ENCODE peak calls at places on chromosomes 12 and 14, in seven cellular contexts. C is GM12878, Y is HCT116, S is H1, J is SK-N-SH, H is HepG2, N is K562. A is an unnamed sample.

GRCh38 chr12:94649349-94650142 is 811 bp downstream of the TMCC3 start:
- DNase-seq in C (no peak), Y (no peak), S (no peak), J (peak), H (no peak), N (no peak), A (peak)

GRCh38 chr14:30005114-30005698 is 77.6 kb upstream of the PRKD1 start:
- DNase-seq in C (no peak), Y (no peak), S (no peak), J (peak), H (peak), N (peak), A (peak)

GRCh38 chr12:126963825-126964224 is 1303.1 kb upstream of the TMEM132C start:
- DNase-seq in C (no peak), Y (no peak), S (no peak), J (no peak), H (no peak), N (no peak), A (no peak)

GRCh38 chr12:916240-916639 is 33.3 kb downstream of the RAD52 start:
- DNase-seq in C (no peak), Y (no peak), S (no peak), J (no peak), H (no peak), N (no peak), A (no peak)

GRCh38 chr14:53613404-53614253 is 343.0 kb downstream of the BMP4 start:
- DNase-seq in C (peak), Y (peak), S (no peak), J (no peak), H (peak), N (no peak), A (no peak)

GRCh38 chr14:22780941-22781605 is 14.6 kb downstream of the OXA1L start:
- DNase-seq in C (no peak), Y (no peak), S (no peak), J (no peak), H (no peak), N (no peak), A (no peak)

GRCh38 chr14:64731141-64731581 is 26.9 kb downstream of the PLEKHG3 start:
- DNase-seq in C (no peak), Y (no peak), S (no peak), J (no peak), H (no peak), N (no peak), A (no peak)

GRCh38 chr12:52767020-52767379 is 10.1 kb downstream of the KRT76 start:
- DNase-seq in C (no peak), Y (no peak), S (no peak), J (no peak), H (no peak), N (no peak), A (no peak)

GRCh38 chr14:30888480-30889243 is 14.3 kb downstream of the COCH start:
- DNase-seq in C (no peak), Y (no peak), S (no peak), J (no peak), H (peak), N (no peak), A (no peak)

GRCh38 chr12:105954891-105955607 is 183.7 kb downstream of the NUAK1 start:
- DNase-seq in C (no peak), Y (no peak), S (no peak), J (no peak), H (no peak), N (peak), A (no peak)

GRCh38 chr12:67754933-67755697 is 106.6 kb downstream of the DYRK2 start:
- DNase-seq in C (no peak), Y (no peak), S (no peak), J (no peak), H (no peak), N (no peak), A (no peak)

GRCh38 chr12:131860472-131861260 is 32.5 kb downstream of the MMP17 start:
- DNase-seq in C (no peak), Y (peak), S (no peak), J (peak), H (peak), N (peak), A (peak)

GRCh38 chr12:91355150-91356006 is 172.8 kb upstream of the DCN start:
- DNase-seq in C (peak), Y (peak), S (peak), J (peak), H (peak), N (peak), A (peak)

GRCh38 chr14:69010632-69011031 is 31.5 kb upstream of the ACTN1 start:
- DNase-seq in C (no peak), Y (no peak), S (no peak), J (no peak), H (no peak), N (no peak), A (no peak)

GRCh38 chr12:94273272-94273671 is 124.9 kb downstream of the PLXNC1 start:
- DNase-seq in C (no peak), Y (no peak), S (no peak), J (no peak), H (no peak), N (no peak), A (no peak)

GRCh38 chr12:55823419-55823818 is 5.6 kb downstream of the ORMDL2 start:
- DNase-seq in C (no peak), Y (no peak), S (no peak), J (no peak), H (peak), N (no peak), A (no peak)

GRCh38 chr12:7018350-7019042 is at the start of gene LPCAT3:
- DNase-seq in C (peak), Y (peak), S (peak), J (peak), H (peak), N (peak), A (peak)

GRCh38 chr12:53063708-53064612 is 14.1 kb downstream of the TNS2 start:
- DNase-seq in C (no peak), Y (no peak), S (no peak), J (no peak), H (no peak), N (no peak), A (no peak)

GRCh38 chr12:21710944-21711343 is 53.3 kb upstream of the LDHB start:
- DNase-seq in C (no peak), Y (no peak), S (no peak), J (no peak), H (no peak), N (no peak), A (no peak)

GRCh38 chr12:117134059-117134458 is 34.8 kb upstream of the TESC start:
- DNase-seq in C (no peak), Y (no peak), S (no peak), J (no peak), H (no peak), N (no peak), A (no peak)

GRCh38 chr12:110743571-110744093 is 941 bp upstream of the PPP1CC start:
- DNase-seq in C (no peak), Y (no peak), S (no peak), J (peak), H (no peak), N (no peak), A (peak)

GRCh38 chr12:102050660-102051430 is 10.9 kb downstream of the WASHC3 start:
- DNase-seq in C (no peak), Y (no peak), S (no peak), J (no peak), H (no peak), N (no peak), A (no peak)

GRCh38 chr12:52155048-52155868 is 36.6 kb downstream of the KRT80 start:
- DNase-seq in C (no peak), Y (no peak), S (no peak), J (no peak), H (no peak), N (no peak), A (no peak)

GRCh38 chr12:3329361-3329760 is 161.6 kb upstream of the PRMT8 start:
- DNase-seq in C (no peak), Y (no peak), S (no peak), J (no peak), H (no peak), N (no peak), A (no peak)

GRCh38 chr12:116544656-116545055 is 14.5 kb upstream of the MAP1LC3B2 start:
- DNase-seq in C (no peak), Y (no peak), S (no peak), J (no peak), H (no peak), N (no peak), A (no peak)

GRCh38 chr14:78985668-78986073 is 815.5 kb downstream of the NRXN3 start:
- DNase-seq in C (no peak), Y (no peak), S (peak), J (peak), H (no peak), N (no peak), A (no peak)

GRCh38 chr12:56983386-56983785 is 23.0 kb downstream of the ZBTB39 start:
- DNase-seq in C (no peak), Y (no peak), S (no peak), J (no peak), H (no peak), N (peak), A (no peak)

GRCh38 chr14:65496178-65496993 is 83.9 kb downstream of the FUT8 start:
- DNase-seq in C (no peak), Y (no peak), S (no peak), J (no peak), H (no peak), N (no peak), A (no peak)

GRCh38 chr14:68693926-68694325 is 98.9 kb downstream of the ZFP36L1 start:
- DNase-seq in C (no peak), Y (no peak), S (no peak), J (no peak), H (no peak), N (no peak), A (no peak)

GRCh38 chr12:114636723-114637480 is 47.1 kb downstream of the TBX3 start:
- DNase-seq in C (no peak), Y (no peak), S (no peak), J (peak), H (no peak), N (no peak), A (peak)

GRCh38 chr14:61466249-61466904 is 145.0 kb downstream of the PRKCH start:
- DNase-seq in C (no peak), Y (no peak), S (peak), J (no peak), H (peak), N (no peak), A (no peak)

GRCh38 chr14:53851394-53852056 is 105.1 kb downstream of the BMP4 start:
- DNase-seq in C (no peak), Y (no peak), S (no peak), J (no peak), H (peak), N (no peak), A (peak)

GRCh38 chr14:31943861-31944255 is 133.2 kb upstream of the ARHGAP5 start:
- DNase-seq in C (no peak), Y (no peak), S (no peak), J (no peak), H (no peak), N (no peak), A (no peak)

GRCh38 chr12:89183985-89184435 is 168.3 kb downstream of the DUSP6 start:
- DNase-seq in C (no peak), Y (no peak), S (no peak), J (no peak), H (no peak), N (no peak), A (no peak)

GRCh38 chr14:64953661-64954060 is 11.1 kb upstream of the GPX2 start:
- DNase-seq in C (no peak), Y (no peak), S (no peak), J (peak), H (no peak), N (no peak), A (no peak)

GRCh38 chr12:58804749-58805148 is 115.6 kb downstream of the LRIG3 start:
- DNase-seq in C (no peak), Y (peak), S (no peak), J (peak), H (peak), N (peak), A (peak)

GRCh38 chr14:97025722-97026121 is 228.5 kb downstream of the VRK1 start:
- DNase-seq in C (no peak), Y (no peak), S (peak), J (no peak), H (no peak), N (no peak), A (no peak)

GRCh38 chr14:104756477-104757237 is 3.7 kb downstream of the SIVA1 start:
- DNase-seq in C (no peak), Y (no peak), S (no peak), J (no peak), H (no peak), N (no peak), A (no peak)
- TF ChIP-seq JUND in C (no peak), Y (no peak), S (no peak), J (no peak), H (no peak), N (no peak), A (no peak)

GRCh38 chr14:50768220-50768619 is 62.7 kb downstream of the NIN start:
- DNase-seq in C (no peak), Y (no peak), S (no peak), J (peak), H (no peak), N (no peak), A (no peak)

GRCh38 chr14:50763386-50764007 is 67.5 kb downstream of the NIN start:
- DNase-seq in C (no peak), Y (no peak), S (no peak), J (no peak), H (no peak), N (no peak), A (peak)

GRCh38 chr14:50762931-50763300 is 68.0 kb downstream of the NIN start:
- DNase-seq in C (no peak), Y (no peak), S (no peak), J (no peak), H (no peak), N (no peak), A (no peak)

GRCh38 chr14:50768693-50769092 is 62.3 kb downstream of the NIN start:
- DNase-seq in C (no peak), Y (no peak), S (no peak), J (no peak), H (no peak), N (no peak), A (no peak)

GRCh38 chr14:50766338-50766886 is 64.5 kb downstream of the NIN start:
- DNase-seq in C (no peak), Y (no peak), S (no peak), J (no peak), H (no peak), N (no peak), A (peak)
- TF ChIP-seq JUND in C (no peak), Y (no peak), S (no peak), J (no peak), H (no peak), N (no peak), A (no peak)

DNA sequence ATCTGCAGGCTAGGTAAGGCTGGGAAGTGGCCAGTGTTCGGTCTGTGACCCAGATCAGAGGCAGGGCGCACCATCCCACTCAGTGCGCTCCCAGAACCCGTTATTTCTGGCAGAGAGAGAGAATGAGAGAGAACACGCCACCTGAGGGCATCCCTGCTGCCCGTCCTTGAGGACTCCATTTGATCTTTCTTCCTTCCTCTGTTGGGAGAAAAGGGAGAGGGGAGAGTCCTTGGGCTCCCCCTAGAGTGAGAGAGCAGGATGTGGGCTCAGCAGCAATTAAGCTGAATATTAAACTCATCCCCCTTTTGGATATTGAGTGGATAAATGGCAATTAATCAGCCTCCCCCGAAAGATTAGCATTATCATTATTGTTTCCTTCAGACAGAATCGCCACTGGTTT is 70.6 kb downstream of the IFT43 start:
- DNase-seq in C (no peak), Y (no peak), S (no peak), J (no peak), H (no peak), N (peak), A (peak)
- TF ChIP-seq JUND in C (no peak), Y (no peak), S (no peak), J (no peak), H (no peak), N (no peak), A (no peak)

DNA sequence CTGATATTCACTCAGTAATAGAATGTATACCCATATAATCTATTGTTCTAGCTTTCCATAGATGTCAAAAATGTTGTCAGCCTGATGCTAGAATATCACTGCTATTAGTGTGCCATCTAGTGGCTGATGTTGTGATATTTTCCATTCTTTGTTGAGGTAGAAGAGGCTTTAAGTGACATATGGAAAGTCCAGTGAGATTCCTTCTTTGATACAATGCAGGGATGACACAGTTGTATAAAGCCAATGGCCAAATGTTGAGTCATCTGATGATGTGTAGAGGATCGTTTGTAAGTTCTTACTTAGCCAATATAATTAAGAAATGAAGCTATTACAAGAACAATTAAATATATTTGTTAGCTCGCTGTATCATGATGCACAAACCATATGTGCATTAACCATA is 58.1 kb upstream of the PCED1B start:
- DNase-seq in C (peak), Y (peak), S (no peak), J (peak), H (peak), N (peak), A (peak)
- TF ChIP-seq JUND in C (no peak), Y (peak), S (no peak), J (peak), H (no peak), N (peak), A (no peak)

GRCh38 chr14:99514552-99515300 is 33.5 kb downstream of the CCNK start:
- DNase-seq in C (no peak), Y (no peak), S (no peak), J (peak), H (no peak), N (no peak), A (no peak)
- TF ChIP-seq JUND in C (no peak), Y (no peak), S (no peak), J (no peak), H (no peak), N (no peak), A (no peak)

A was measured in T47D.